ENCODE peak calls at places on chromosomes 12 and 14, in six cellular contexts. One of them, this sample, is unnamed.

GRCh38 chr12:47234576-47235141 is 154.9 kb upstream of the AMIGO2 start:
- DNase-seq in left ventricle myocardium inferior: no peak
- DNase-seq in HCT116: no peak
- DNase-seq in sciatic nerve: no peak
- DNase-seq in M059J: peak
- DNase-seq in activated T-helper 9 cell treated with anti-CD3 and anti-CD28 coated beads, Interleukin-2, amount 50 U/mL, for 16 hours: no peak
- DNase-seq in this sample: no peak

GRCh38 chr12:107992870-107993451 is 136.1 kb upstream of the WSCD2 start:
- DNase-seq in left ventricle myocardium inferior: no peak
- DNase-seq in HCT116: peak
- DNase-seq in sciatic nerve: no peak
- DNase-seq in M059J: peak
- DNase-seq in activated T-helper 9 cell treated with anti-CD3 and anti-CD28 coated beads, Interleukin-2, amount 50 U/mL, for 16 hours: no peak
- DNase-seq in this sample: peak

GRCh38 chr12:40055227-40055579 is 50.7 kb downstream of the SLC2A13 start:
- DNase-seq in left ventricle myocardium inferior: no peak
- DNase-seq in HCT116: no peak
- DNase-seq in sciatic nerve: no peak
- DNase-seq in M059J: no peak
- DNase-seq in activated T-helper 9 cell treated with anti-CD3 and anti-CD28 coated beads, Interleukin-2, amount 50 U/mL, for 16 hours: no peak
- DNase-seq in this sample: no peak

GRCh38 chr12:89345830-89346740 is 6.2 kb downstream of the DUSP6 start:
- DNase-seq in left ventricle myocardium inferior: peak
- DNase-seq in HCT116: peak
- DNase-seq in sciatic nerve: no peak
- DNase-seq in M059J: peak
- DNase-seq in activated T-helper 9 cell treated with anti-CD3 and anti-CD28 coated beads, Interleukin-2, amount 50 U/mL, for 16 hours: no peak
- DNase-seq in this sample: peak

GRCh38 chr14:56949828-56950227 is 139.5 kb upstream of the OTX2 start:
- DNase-seq in left ventricle myocardium inferior: no peak
- DNase-seq in HCT116: no peak
- DNase-seq in sciatic nerve: no peak
- DNase-seq in M059J: peak
- DNase-seq in activated T-helper 9 cell treated with anti-CD3 and anti-CD28 coated beads, Interleukin-2, amount 50 U/mL, for 16 hours: no peak
- DNase-seq in this sample: peak

GRCh38 chr14:35910191-35910590 is 84.1 kb downstream of the BRMS1L start:
- DNase-seq in left ventricle myocardium inferior: no peak
- DNase-seq in HCT116: no peak
- DNase-seq in sciatic nerve: no peak
- DNase-seq in M059J: no peak
- DNase-seq in activated T-helper 9 cell treated with anti-CD3 and anti-CD28 coated beads, Interleukin-2, amount 50 U/mL, for 16 hours: no peak
- DNase-seq in this sample: no peak

GRCh38 chr12:107415834-107416233 is 269.8 kb upstream of the PWP1 start:
- DNase-seq in left ventricle myocardium inferior: no peak
- DNase-seq in HCT116: no peak
- DNase-seq in sciatic nerve: no peak
- DNase-seq in M059J: peak
- DNase-seq in activated T-helper 9 cell treated with anti-CD3 and anti-CD28 coated beads, Interleukin-2, amount 50 U/mL, for 16 hours: no peak
- DNase-seq in this sample: no peak

GRCh38 chr12:113247123-113248045 is 26.1 kb downstream of the TPCN1 start:
- DNase-seq in left ventricle myocardium inferior: no peak
- DNase-seq in HCT116: no peak
- DNase-seq in sciatic nerve: no peak
- DNase-seq in M059J: peak
- DNase-seq in activated T-helper 9 cell treated with anti-CD3 and anti-CD28 coated beads, Interleukin-2, amount 50 U/mL, for 16 hours: no peak
- DNase-seq in this sample: peak

GRCh38 chr14:92848941-92849340 is 54.8 kb downstream of the GOLGA5 start:
- DNase-seq in left ventricle myocardium inferior: no peak
- DNase-seq in HCT116: no peak
- DNase-seq in sciatic nerve: no peak
- DNase-seq in M059J: no peak
- DNase-seq in activated T-helper 9 cell treated with anti-CD3 and anti-CD28 coated beads, Interleukin-2, amount 50 U/mL, for 16 hours: no peak
- DNase-seq in this sample: no peak

GRCh38 chr14:51884086-51884927 is 23.9 kb downstream of the GNG2 start:
- DNase-seq in left ventricle myocardium inferior: no peak
- DNase-seq in HCT116: no peak
- DNase-seq in sciatic nerve: no peak
- DNase-seq in M059J: peak
- DNase-seq in activated T-helper 9 cell treated with anti-CD3 and anti-CD28 coated beads, Interleukin-2, amount 50 U/mL, for 16 hours: no peak
- DNase-seq in this sample: peak

GRCh38 chr12:98058838-98059237 is 456.6 kb upstream of the TMPO start:
- DNase-seq in left ventricle myocardium inferior: no peak
- DNase-seq in HCT116: no peak
- DNase-seq in sciatic nerve: no peak
- DNase-seq in M059J: no peak
- DNase-seq in activated T-helper 9 cell treated with anti-CD3 and anti-CD28 coated beads, Interleukin-2, amount 50 U/mL, for 16 hours: no peak
- DNase-seq in this sample: no peak

GRCh38 chr12:31353730-31354708 is 28.1 kb upstream of the SINHCAF start:
- DNase-seq in left ventricle myocardium inferior: no peak
- DNase-seq in HCT116: no peak
- DNase-seq in sciatic nerve: no peak
- DNase-seq in M059J: no peak
- DNase-seq in activated T-helper 9 cell treated with anti-CD3 and anti-CD28 coated beads, Interleukin-2, amount 50 U/mL, for 16 hours: no peak
- DNase-seq in this sample: peak

GRCh38 chr14:43677581-43677980 is 829.5 kb downstream of the FSCB start:
- DNase-seq in left ventricle myocardium inferior: no peak
- DNase-seq in HCT116: no peak
- DNase-seq in sciatic nerve: no peak
- DNase-seq in M059J: no peak
- DNase-seq in activated T-helper 9 cell treated with anti-CD3 and anti-CD28 coated beads, Interleukin-2, amount 50 U/mL, for 16 hours: no peak
- DNase-seq in this sample: no peak

GRCh38 chr12:131575371-131575770 is 135.5 kb upstream of the SFSWAP start:
- DNase-seq in left ventricle myocardium inferior: no peak
- DNase-seq in HCT116: no peak
- DNase-seq in sciatic nerve: no peak
- DNase-seq in M059J: no peak
- DNase-seq in activated T-helper 9 cell treated with anti-CD3 and anti-CD28 coated beads, Interleukin-2, amount 50 U/mL, for 16 hours: no peak
- DNase-seq in this sample: no peak

This sample was measured in A172.